ENCODE peak calls at places on chromosomes 5 and 9, in eight cellular contexts. N is iPS DF 6.9, Q is mammary epithelial cell, T is keratinocyte, A is cardiac muscle cell, H is left lung, P is adrenal gland, L is aorta. C is an unnamed sample.
A peak's percentile ranks its signal among the peaks of the same experiment; 100 is the strongest.

GRCh38 chr9:89215342-89215741 is 36.7 kb upstream of the SHC3 start:
- DNase-seq in N (no peak), Q (no peak), T (no peak), A (no peak), H (no peak), P (no peak), L (no peak), C (no peak)

GRCh38 chr5:159104058-159104651 is 4.4 kb upstream of the EBF1 start:
- DNase-seq in N (no peak), Q (no peak), T (no peak), A (peak; percentile 46), H (no peak), P (no peak), L (peak; percentile 78), C (peak; percentile 65)

GRCh38 chr5:139482050-139482889 is at the start of gene STING1:
- DNase-seq in N (no peak), Q (peak; percentile 97), T (peak; percentile 76), A (peak; percentile 99), H (peak; percentile 92), P (peak; percentile 70), L (peak; percentile 91), C (peak; percentile 94)

GRCh38 chr5:147393866-147394265 is 116.0 kb downstream of the DPYSL3 start:
- DNase-seq in N (no peak), Q (no peak), T (no peak), A (no peak), H (no peak), P (no peak), L (no peak), C (no peak)

GRCh38 chr9:36051317-36051716 is 14.6 kb downstream of the RECK start:
- DNase-seq in N (no peak), Q (no peak), T (no peak), A (no peak), H (no peak), P (no peak), L (no peak), C (no peak)

GRCh38 chr9:107749787-107750444 is 260.3 kb upstream of the KLF4 start:
- DNase-seq in N (peak; percentile 22), Q (peak; percentile 88), T (no peak), A (peak; percentile 97), H (peak; percentile 86), P (peak; percentile 95), L (peak; percentile 93), C (peak; percentile 96)

GRCh38 chr5:176895829-176896228 is 3.3 kb downstream of the HK3 start:
- DNase-seq in N (no peak), Q (no peak), T (no peak), A (no peak), H (peak; percentile 27), P (no peak), L (no peak), C (no peak)

GRCh38 chr5:132459983-132460834 is 30.4 kb downstream of the IRF1 start:
- DNase-seq in N (no peak), Q (no peak), T (no peak), A (no peak), H (peak; percentile 67), P (peak; percentile 43), L (no peak), C (no peak)

GRCh38 chr9:115134941-115135340 is 17.0 kb upstream of the TNC start:
- DNase-seq in N (no peak), Q (no peak), T (no peak), A (no peak), H (no peak), P (no peak), L (no peak), C (no peak)

GRCh38 chr9:114082017-114082735 is 4.1 kb upstream of the AMBP start:
- DNase-seq in N (peak; percentile 79), Q (peak; percentile 72), T (peak; percentile 57), A (peak; percentile 92), H (peak; percentile 85), P (peak; percentile 87), L (peak; percentile 93), C (peak; percentile 93)

GRCh38 chr9:110932883-110933282 is 105.4 kb downstream of the LPAR1 start:
- DNase-seq in N (no peak), Q (no peak), T (no peak), A (no peak), H (no peak), P (no peak), L (no peak), C (no peak)
- H3K27me3 ChIP-seq in N (no peaks in the 10 kb centered on the region), Q (no peaks in the 10 kb centered on the region), T (no peaks in the 10 kb centered on the region), A (no peaks in the 10 kb centered on the region), H (no peaks in the 10 kb centered on the region), P (no peaks in the 10 kb centered on the region), L (no peaks in the 10 kb centered on the region), C (no peaks in the 10 kb centered on the region)

GRCh38 chr5:41891066-41891707 is 13.0 kb upstream of the RIMOC1 start:
- DNase-seq in N (no peak), Q (no peak), T (no peak), A (peak; percentile 22), H (no peak), P (no peak), L (no peak), C (no peak)

GRCh38 chr5:41893074-41893851 is 10.9 kb upstream of the RIMOC1 start:
- DNase-seq in N (no peak), Q (no peak), T (no peak), A (no peak), H (no peak), P (no peak), L (no peak), C (no peak)

GRCh38 chr5:41896230-41896629 is 7.9 kb upstream of the RIMOC1 start:
- DNase-seq in N (no peak), Q (no peak), T (no peak), A (no peak), H (no peak), P (no peak), L (no peak), C (no peak)
- H3K27ac ChIP-seq in N (no peak overlapping the region), Q (no peak overlapping the region), T (no peak overlapping the region), A (no peak overlapping the region), H (no peak overlapping the region), P (no peak overlapping the region), L (no peak overlapping the region), C (no peak overlapping the region)

DNA sequence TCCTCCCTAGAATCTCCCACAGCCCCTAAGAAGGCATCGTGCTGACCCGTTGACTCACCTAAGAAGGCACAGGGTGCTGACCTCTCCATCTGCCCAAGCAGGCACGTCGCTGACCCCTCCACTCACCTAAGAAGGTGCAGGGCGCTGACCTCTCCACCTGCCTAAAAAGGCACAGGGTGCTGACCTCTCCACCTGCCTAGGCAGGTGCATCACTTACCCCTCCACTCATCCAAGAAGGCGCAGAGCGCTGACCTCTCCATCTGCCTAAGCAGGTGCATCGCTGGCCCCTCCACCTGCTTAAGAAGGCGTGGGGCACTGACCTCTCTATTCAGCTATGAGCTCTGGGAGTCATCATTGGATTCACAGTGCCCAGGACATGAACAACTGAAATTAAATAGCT is 54.4 kb upstream of the FCN1 start:
- DNase-seq in N (no peak), Q (no peak), T (no peak), A (no peak), H (peak; percentile 10), P (no peak), L (no peak), C (peak; percentile 43)
- H3K27me3 ChIP-seq in N (no peaks in the 10 kb centered on the region), Q (no peaks in the 10 kb centered on the region), T (peaks cover 3% of the 10 kb centered on the region), A (peaks cover 8% of the 10 kb centered on the region), H (peaks cover 8% of the 10 kb centered on the region), P (peaks cover 5% of the 10 kb centered on the region), L (no peaks in the 10 kb centered on the region), C (peaks cover 37% of the 10 kb centered on the region)

GRCh38 chr9:131735238-131736181 is 4.4 kb downstream of the RAPGEF1 start:
- DNase-seq in N (no peak), Q (no peak), T (no peak), A (no peak), H (no peak), P (no peak), L (no peak), C (no peak)
- H3K27ac ChIP-seq in N (no peak overlapping the region), Q (no peak overlapping the region), T (no peak overlapping the region), A (no peak overlapping the region), H (peak overlapping the region; percentile 91), P (peak overlapping the region; percentile 14), L (no peak overlapping the region), C (peak overlapping the region; percentile 19)

GRCh38 chr9:109499631-109500120 is 1.6 kb upstream of the PTPN3 start:
- DNase-seq in N (no peak), Q (no peak), T (no peak), A (peak; percentile 63), H (peak; percentile 60), P (peak; percentile 38), L (peak; percentile 93), C (no peak)

GRCh38 chr9:109500421-109500974 is 2.4 kb upstream of the PTPN3 start:
- DNase-seq in N (no peak), Q (no peak), T (no peak), A (no peak), H (no peak), P (no peak), L (no peak), C (no peak)

GRCh38 chr9:109499061-109499630 is 1.0 kb upstream of the PTPN3 start:
- DNase-seq in N (no peak), Q (no peak), T (no peak), A (no peak), H (no peak), P (no peak), L (no peak), C (no peak)

GRCh38 chr9:109497193-109498165 is 628 bp downstream of the PTPN3 start:
- DNase-seq in N (no peak), Q (peak; percentile 77), T (no peak), A (no peak), H (no peak), P (no peak), L (peak; percentile 72), C (no peak)

DNA sequence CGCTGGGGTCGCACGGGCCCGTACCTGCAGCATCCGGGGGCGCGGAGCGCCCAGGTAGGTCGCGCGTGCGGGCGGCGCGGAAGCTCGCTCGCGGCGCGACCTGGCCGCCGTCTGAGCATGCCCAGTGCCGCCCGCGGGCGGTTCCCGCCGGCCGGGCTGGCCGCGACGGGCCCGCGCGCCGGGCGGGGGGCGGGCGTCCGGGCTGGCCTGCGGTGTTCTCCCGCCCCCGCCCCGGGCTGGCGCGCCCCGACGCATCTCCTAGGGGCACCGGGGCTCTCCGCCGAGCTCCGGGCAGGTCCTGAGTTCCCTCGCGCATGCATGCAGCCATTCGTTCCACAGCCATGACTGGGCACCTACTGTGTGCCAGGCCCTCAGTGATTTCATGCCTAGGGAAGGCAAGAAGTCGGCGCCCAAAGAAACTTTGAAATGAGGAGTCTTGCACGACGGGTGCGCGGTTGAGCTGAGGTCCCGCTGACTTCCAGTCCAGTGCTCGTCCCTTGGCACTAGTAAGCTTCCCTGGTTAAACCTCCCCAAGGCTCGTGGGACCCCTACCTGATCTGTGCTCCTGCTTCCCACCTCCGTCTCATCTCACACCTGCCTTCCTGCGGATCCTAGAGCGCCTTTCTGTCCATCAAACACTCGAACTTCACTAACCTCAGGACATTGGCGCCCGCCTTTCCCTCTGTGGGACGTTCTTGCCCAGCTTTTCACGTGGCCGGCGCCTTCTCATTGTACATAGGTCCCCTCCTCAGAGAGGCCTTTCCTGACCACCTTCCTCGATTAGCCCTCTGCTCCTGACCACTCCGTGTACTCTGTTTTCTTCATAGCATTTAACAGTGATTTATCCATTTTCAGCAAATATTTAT is at the start of gene PTPN3:
- DNase-seq in N (no peak), Q (peak; percentile 30), T (no peak), A (no peak), H (no peak), P (no peak), L (peak; percentile 79), C (no peak)
- H3K27me3 ChIP-seq in N (peaks cover 30% of the 10 kb centered on the region), Q (no peaks in the 10 kb centered on the region), T (peaks cover 5% of the 10 kb centered on the region), A (peaks cover 95% of the 10 kb centered on the region), H (peaks cover 16% of the 10 kb centered on the region), P (peaks cover 26% of the 10 kb centered on the region), L (no peaks in the 10 kb centered on the region), C (peaks cover 8% of the 10 kb centered on the region)

C was measured in suprapubic skin.